ENCODE peak calls at places on chromosomes 4 and X, in five cellular contexts. One of them, this sample, is unnamed.

GRCh38 chrX:152917969-152918579 is 20.2 kb downstream of the ZNF185 start:
- DNase-seq in H1: no peak
- DNase-seq in HepG2: no peak
- DNase-seq in NT2/D1: no peak
- DNase-seq in GM12878: no peak
- DNase-seq in this sample: no peak

GRCh38 chr4:122755675-122756074 is 23.2 kb downstream of the BBS12 start:
- DNase-seq in H1: no peak
- DNase-seq in HepG2: no peak
- DNase-seq in NT2/D1: no peak
- DNase-seq in GM12878: no peak
- DNase-seq in this sample: no peak

GRCh38 chrX:155188786-155189185 is 27.5 kb upstream of the VBP1 start:
- DNase-seq in H1: no peak
- DNase-seq in HepG2: no peak
- DNase-seq in NT2/D1: no peak
- DNase-seq in GM12878: no peak
- DNase-seq in this sample: no peak

GRCh38 chr4:158793021-158793420 is 24.2 kb downstream of the FNIP2 start:
- DNase-seq in H1: no peak
- DNase-seq in HepG2: no peak
- DNase-seq in NT2/D1: no peak
- DNase-seq in GM12878: no peak
- DNase-seq in this sample: no peak

GRCh38 chrX:48802089-48802812 is 384 bp downstream of the HDAC6 start:
- DNase-seq in H1: peak
- DNase-seq in HepG2: peak
- DNase-seq in NT2/D1: peak
- DNase-seq in GM12878: peak
- DNase-seq in this sample: peak

GRCh38 chr4:184165291-184165690 is 52.4 kb downstream of the ENPP6 start:
- DNase-seq in H1: no peak
- DNase-seq in HepG2: no peak
- DNase-seq in NT2/D1: no peak
- DNase-seq in GM12878: no peak
- DNase-seq in this sample: no peak

GRCh38 chrX:34918856-34919255 is 23.7 kb upstream of the FAM47B start:
- DNase-seq in H1: no peak
- DNase-seq in HepG2: peak
- DNase-seq in NT2/D1: peak
- DNase-seq in GM12878: no peak
- DNase-seq in this sample: peak

GRCh38 chr4:157978680-157979361 is 194.0 kb downstream of the GASK1B start:
- DNase-seq in H1: peak
- DNase-seq in HepG2: peak
- DNase-seq in NT2/D1: peak
- DNase-seq in GM12878: no peak
- DNase-seq in this sample: peak

GRCh38 chr4:97498875-97499274 is 644.4 kb downstream of the STPG2 start:
- DNase-seq in H1: no peak
- DNase-seq in HepG2: no peak
- DNase-seq in NT2/D1: no peak
- DNase-seq in GM12878: no peak
- DNase-seq in this sample: no peak

GRCh38 chr4:106502106-106502699 is 133.6 kb upstream of the GIMD1 start:
- DNase-seq in H1: peak
- DNase-seq in HepG2: peak
- DNase-seq in NT2/D1: peak
- DNase-seq in GM12878: no peak
- DNase-seq in this sample: peak

GRCh38 chrX:103776586-103776985 is at the start of gene PLP1:
- DNase-seq in H1: no peak
- DNase-seq in HepG2: no peak
- DNase-seq in NT2/D1: no peak
- DNase-seq in GM12878: no peak
- DNase-seq in this sample: no peak
- TF ChIP-seq SUZ12 in H1: no peak
- TF ChIP-seq SUZ12 in HepG2: no peak
- TF ChIP-seq SUZ12 in NT2/D1: no peak
- TF ChIP-seq SUZ12 in GM12878: no peak
- TF ChIP-seq SUZ12 in this sample: no peak

GRCh38 chrX:97266406-97267121 is 382.9 kb downstream of the RPA4 start:
- DNase-seq in H1: no peak
- DNase-seq in HepG2: no peak
- DNase-seq in NT2/D1: no peak
- DNase-seq in GM12878: no peak
- DNase-seq in this sample: no peak
- TF ChIP-seq SUZ12 in H1: no peak
- TF ChIP-seq SUZ12 in HepG2: no peak
- TF ChIP-seq SUZ12 in NT2/D1: no peak
- TF ChIP-seq SUZ12 in GM12878: no peak
- TF ChIP-seq SUZ12 in this sample: no peak

DNA sequence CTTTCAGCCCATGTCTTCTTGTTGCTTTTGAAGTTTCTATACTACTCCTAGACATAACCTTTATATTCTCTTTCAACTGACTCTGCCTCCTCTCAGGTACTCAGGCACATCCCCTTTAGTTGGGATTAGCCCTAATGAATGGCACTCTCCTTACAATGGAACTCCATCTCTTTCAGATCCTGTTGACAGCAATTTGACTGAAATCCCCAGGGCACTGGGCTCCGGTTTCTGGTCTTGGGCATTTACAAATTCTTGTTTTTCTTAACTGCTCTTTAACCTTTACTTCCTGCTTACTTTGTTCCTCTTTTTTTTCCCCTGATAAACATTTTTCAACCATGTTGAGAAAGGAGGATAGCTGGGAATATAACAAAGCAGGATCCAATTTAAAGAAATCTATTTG is 68.9 kb downstream of the ENOX2 start:
- DNase-seq in H1: peak
- DNase-seq in HepG2: no peak
- DNase-seq in NT2/D1: peak
- DNase-seq in GM12878: no peak
- DNase-seq in this sample: no peak
- TF ChIP-seq SUZ12 in H1: no peak
- TF ChIP-seq SUZ12 in HepG2: no peak
- TF ChIP-seq SUZ12 in NT2/D1: no peak
- TF ChIP-seq SUZ12 in GM12878: no peak
- TF ChIP-seq SUZ12 in this sample: no peak

GRCh38 chrX:545488-545887 is 85.1 kb upstream of the SHOX start:
- DNase-seq in H1: no peak
- DNase-seq in HepG2: no peak
- DNase-seq in NT2/D1: no peak
- DNase-seq in GM12878: no peak
- DNase-seq in this sample: no peak
- TF ChIP-seq SUZ12 in H1: no peak
- TF ChIP-seq SUZ12 in HepG2: no peak
- TF ChIP-seq SUZ12 in NT2/D1: no peak
- TF ChIP-seq SUZ12 in GM12878: no peak
- TF ChIP-seq SUZ12 in this sample: no peak

DNA sequence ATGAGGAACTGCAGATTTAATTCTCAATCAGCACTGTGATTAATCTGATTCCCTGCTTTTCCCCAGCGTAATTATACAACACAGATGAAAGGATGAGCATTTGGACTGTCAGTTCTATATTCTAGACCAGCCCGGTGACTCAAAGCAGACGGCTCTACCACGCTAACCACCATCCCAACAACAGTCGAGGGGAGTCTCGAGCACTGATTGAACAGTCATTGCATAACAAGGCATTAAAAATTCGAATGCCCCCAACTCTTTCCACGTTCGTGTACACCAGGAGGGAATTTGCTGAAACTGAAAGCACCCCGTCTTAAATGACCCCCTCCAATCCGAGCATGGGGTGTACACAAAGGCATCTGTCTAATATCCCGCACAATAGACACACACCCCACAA is 1.2 kb downstream of the CASK start:
- DNase-seq in H1: no peak
- DNase-seq in HepG2: no peak
- DNase-seq in NT2/D1: no peak
- DNase-seq in GM12878: no peak
- DNase-seq in this sample: no peak
- TF ChIP-seq SUZ12 in H1: no peak
- TF ChIP-seq SUZ12 in HepG2: no peak
- TF ChIP-seq SUZ12 in NT2/D1: no peak
- TF ChIP-seq SUZ12 in GM12878: no peak
- TF ChIP-seq SUZ12 in this sample: no peak

GRCh38 chrX:15269618-15270521 is at the start of gene ASB9:
- DNase-seq in H1: no peak
- DNase-seq in HepG2: peak
- DNase-seq in NT2/D1: no peak
- DNase-seq in GM12878: no peak
- DNase-seq in this sample: no peak
- TF ChIP-seq SUZ12 in H1: no peak
- TF ChIP-seq SUZ12 in HepG2: no peak
- TF ChIP-seq SUZ12 in NT2/D1: no peak
- TF ChIP-seq SUZ12 in GM12878: no peak
- TF ChIP-seq SUZ12 in this sample: no peak

This sample was measured in HEK293T.